ENCODE peak calls at places on chromosomes 1 and 21, in eight cellular contexts. B is GM04504, H is NCI-H1092 treated with DMSO at 0.1 percent for 48 hours, Z is substantia nigra, D is GM20000, Y is fibroblast of lung, X is HL-60, U is NCI-H2171 treated with DMSO at 0.1 percent for 48 hours. E is an unnamed sample.

GRCh38 chr21:36927718-36928117 is 38.8 kb downstream of the HLCS start:
- DNase-seq in B (peak; percentile 91), H (peak; percentile 45), Z (peak; percentile 93), D (peak; percentile 79), Y (peak; percentile 89), X (peak; percentile 63), U (peak; percentile 59), E (peak; percentile 92)

GRCh38 chr1:11746795-11747487 is 11.0 kb downstream of the AGTRAP start:
- DNase-seq in B (no peak), H (no peak), Z (no peak), D (no peak), Y (no peak), X (no peak), U (no peak), E (no peak)

GRCh38 chr1:67880056-67880601 is 46.9 kb upstream of the GNG12 start:
- DNase-seq in B (peak; percentile 51), H (peak; percentile 93), Z (no peak), D (no peak), Y (peak; percentile 96), X (no peak), U (peak; percentile 87), E (peak; percentile 83)

GRCh38 chr1:209544098-209544497 is 39.4 kb upstream of the CAMK1G start:
- DNase-seq in B (no peak), H (no peak), Z (no peak), D (no peak), Y (no peak), X (no peak), U (no peak), E (no peak)

GRCh38 chr1:109815809-109816791 is 52.4 kb upstream of the EPS8L3 start:
- DNase-seq in B (no peak), H (no peak), Z (no peak), D (peak; percentile 78), Y (peak; percentile 41), X (peak; percentile 93), U (no peak), E (no peak)

GRCh38 chr1:221672160-221672762 is 69.6 kb downstream of the DUSP10 start:
- DNase-seq in B (no peak), H (no peak), Z (no peak), D (no peak), Y (peak; percentile 70), X (no peak), U (no peak), E (peak; percentile 92)

GRCh38 chr1:198543670-198544260 is 3.3 kb upstream of the ATP6V1G3 start:
- DNase-seq in B (no peak), H (no peak), Z (no peak), D (no peak), Y (no peak), X (no peak), U (no peak), E (no peak)

GRCh38 chr1:55882931-55883330 is 667.8 kb upstream of the USP24 start:
- DNase-seq in B (no peak), H (no peak), Z (no peak), D (no peak), Y (no peak), X (no peak), U (no peak), E (no peak)

GRCh38 chr1:222654849-222655248 is 37.0 kb downstream of the MIA3 start:
- DNase-seq in B (peak; percentile 30), H (no peak), Z (no peak), D (peak; percentile 66), Y (peak; percentile 27), X (peak; percentile 92), U (no peak), E (peak; percentile 8)

GRCh38 chr1:234467821-234468220 is 11.2 kb downstream of the TARBP1 start:
- DNase-seq in B (no peak), H (no peak), Z (no peak), D (no peak), Y (no peak), X (no peak), U (no peak), E (no peak)

GRCh38 chr1:88302843-88303486 is 381.1 kb upstream of the PKN2 start:
- DNase-seq in B (peak; percentile 10), H (peak; percentile 5), Z (peak; percentile 4), D (no peak), Y (peak; percentile 42), X (no peak), U (peak; percentile 50), E (no peak)

GRCh38 chr1:234940841-234941240 is 187.8 kb downstream of the TOMM20 start:
- DNase-seq in B (no peak), H (no peak), Z (no peak), D (no peak), Y (no peak), X (no peak), U (no peak), E (no peak)

GRCh38 chr1:203559523-203559922 is 65.6 kb downstream of the OPTC start:
- DNase-seq in B (no peak), H (no peak), Z (no peak), D (no peak), Y (peak; percentile 91), X (no peak), U (no peak), E (peak; percentile 88)

GRCh38 chr1:150807257-150807637 is 813 bp downstream of the CTSK start:
- DNase-seq in B (no peak), H (no peak), Z (no peak), D (no peak), Y (no peak), X (peak; percentile 18), U (no peak), E (no peak)

GRCh38 chr21:38088916-38089762 is 167.7 kb upstream of the KCNJ15 start:
- DNase-seq in B (no peak), H (no peak), Z (no peak), D (no peak), Y (no peak), X (no peak), U (no peak), E (no peak)

GRCh38 chr1:103171041-103171590 is 62.8 kb upstream of the COL11A1 start:
- DNase-seq in B (no peak), H (no peak), Z (no peak), D (no peak), Y (no peak), X (no peak), U (no peak), E (peak; percentile 51)

GRCh38 chr1:176774224-176774623 is 311.2 kb downstream of the PAPPA2 start:
- DNase-seq in B (no peak), H (no peak), Z (no peak), D (no peak), Y (no peak), X (no peak), U (no peak), E (no peak)

GRCh38 chr1:206453111-206453510 is 17.2 kb upstream of the IKBKE start:
- DNase-seq in B (no peak), H (no peak), Z (no peak), D (no peak), Y (no peak), X (no peak), U (no peak), E (no peak)

GRCh38 chr1:119379117-119379516 is 10.5 kb downstream of the HAO2 start:
- DNase-seq in B (no peak), H (no peak), Z (no peak), D (no peak), Y (no peak), X (no peak), U (no peak), E (no peak)

GRCh38 chr1:75092141-75092540 is 42.0 kb upstream of the LHX8 start:
- DNase-seq in B (no peak), H (no peak), Z (no peak), D (no peak), Y (no peak), X (no peak), U (peak; percentile 54), E (no peak)

GRCh38 chr21:43697758-43698643 is 20.9 kb upstream of the PDXK start:
- DNase-seq in B (no peak), H (no peak), Z (no peak), D (no peak), Y (peak; percentile 23), X (no peak), U (no peak), E (peak; percentile 21)

GRCh38 chr21:26892151-26892550 is 46.9 kb upstream of the ADAMTS1 start:
- DNase-seq in B (no peak), H (no peak), Z (no peak), D (no peak), Y (no peak), X (no peak), U (no peak), E (no peak)

GRCh38 chr1:234987415-234988159 is 141.1 kb downstream of the TOMM20 start:
- DNase-seq in B (peak; percentile 80), H (no peak), Z (no peak), D (peak; percentile 49), Y (peak; percentile 89), X (no peak), U (no peak), E (peak; percentile 86)

GRCh38 chr1:201468844-201469644 is at the start of gene PHLDA3:
- DNase-seq in B (peak; percentile 82), H (peak; percentile 67), Z (peak; percentile 90), D (peak; percentile 85), Y (peak; percentile 96), X (peak; percentile 12), U (peak; percentile 97), E (peak; percentile 87)

GRCh38 chr1:227312364-227313025 is 5.8 kb downstream of the CDC42BPA start:
- DNase-seq in B (no peak), H (no peak), Z (no peak), D (no peak), Y (no peak), X (no peak), U (no peak), E (no peak)

GRCh38 chr1:54328117-54328636 is 78.0 kb downstream of the SSBP3 start:
- DNase-seq in B (no peak), H (no peak), Z (no peak), D (no peak), Y (no peak), X (no peak), U (no peak), E (no peak)

E was measured in LHCN-M2.